ENCODE peak calls at places on chromosomes 13 and 19, in eight cellular contexts. L is fibroblast of lung, Z is neuronal stem cell, G is AG04450, K is fibroblast of mammary gland, I is ascending aorta, E is colonic mucosa, X is uterus. J is an unnamed sample.

GRCh38 chr19:4197625-4198466 is 15.4 kb downstream of the ANKRD24 start:
- DNase-seq in L (peak; percentile 2), Z (no peak), G (no peak), K (no peak), I (no peak), E (no peak), X (no peak), J (no peak)

GRCh38 chr19:42325896-42326771 is 699 bp downstream of the MEGF8 start:
- DNase-seq in L (no peak), Z (no peak), G (no peak), K (no peak), I (no peak), E (peak; percentile 29), X (no peak), J (peak; percentile 88)

GRCh38 chr19:3171894-3172679 is 6.5 kb upstream of the S1PR4 start:
- DNase-seq in L (no peak), Z (no peak), G (no peak), K (no peak), I (no peak), E (no peak), X (no peak), J (no peak)

GRCh38 chr19:58274771-58275199 is 4.0 kb upstream of the ZNF8 start:
- DNase-seq in L (peak; percentile 65), Z (no peak), G (no peak), K (peak; percentile 59), I (no peak), E (peak; percentile 28), X (no peak), J (no peak)

GRCh38 chr13:30725331-30726085 is 9.8 kb upstream of the ALOX5AP start:
- DNase-seq in L (peak; percentile 61), Z (no peak), G (no peak), K (peak; percentile 63), I (peak; percentile 54), E (no peak), X (no peak), J (no peak)

GRCh38 chr19:49895566-49896297 is 955 bp downstream of the IL4I1 start:
- DNase-seq in L (no peak), Z (no peak), G (no peak), K (no peak), I (no peak), E (no peak), X (no peak), J (no peak)

GRCh38 chr13:89937420-89937819 is 1410.1 kb upstream of the MIR17HG start:
- DNase-seq in L (no peak), Z (no peak), G (no peak), K (no peak), I (no peak), E (no peak), X (no peak), J (no peak)

GRCh38 chr19:45577111-45577905 is 7.3 kb downstream of the OPA3 start:
- DNase-seq in L (peak; percentile 96), Z (no peak), G (peak; percentile 80), K (peak; percentile 95), I (no peak), E (peak; percentile 70), X (no peak), J (no peak)

GRCh38 chr13:97298816-97299215 is 76.7 kb downstream of the MBNL2 start:
- DNase-seq in L (peak; percentile 51), Z (no peak), G (no peak), K (peak; percentile 35), I (no peak), E (no peak), X (no peak), J (no peak)

GRCh38 chr19:29048873-29049272 is 164.1 kb downstream of the UQCRFS1 start:
- DNase-seq in L (no peak), Z (no peak), G (no peak), K (no peak), I (no peak), E (no peak), X (no peak), J (peak; percentile 57)

GRCh38 chr19:31071157-31071855 is 277.9 kb downstream of the TSHZ3 start:
- DNase-seq in L (no peak), Z (no peak), G (no peak), K (no peak), I (no peak), E (peak; percentile 69), X (no peak), J (peak; percentile 21)

GRCh38 chr19:53019684-53020083 is 6.0 kb downstream of the ERVV-1 start:
- DNase-seq in L (no peak), Z (no peak), G (no peak), K (no peak), I (no peak), E (peak; percentile 27), X (no peak), J (no peak)

GRCh38 chr13:37023871-37024270 is 23.3 kb downstream of the EXOSC8 start:
- DNase-seq in L (peak; percentile 57), Z (no peak), G (no peak), K (peak; percentile 71), I (no peak), E (no peak), X (no peak), J (no peak)

GRCh38 chr13:23618341-23618740 is 48.1 kb downstream of the TNFRSF19 start:
- DNase-seq in L (peak; percentile 99), Z (no peak), G (peak; percentile 85), K (peak; percentile 98), I (no peak), E (no peak), X (no peak), J (no peak)

GRCh38 chr19:41528106-41528505 is 47.9 kb upstream of the CEACAM21 start:
- DNase-seq in L (no peak), Z (no peak), G (no peak), K (peak; percentile 9), I (no peak), E (no peak), X (no peak), J (no peak)

GRCh38 chr13:66138172-66138811 is 1091.8 kb downstream of the PCDH9 start:
- DNase-seq in L (no peak), Z (no peak), G (no peak), K (no peak), I (no peak), E (no peak), X (no peak), J (no peak)

GRCh38 chr13:43360911-43361605 is 337.7 kb downstream of the DNAJC15 start:
- DNase-seq in L (peak; percentile 63), Z (no peak), G (no peak), K (no peak), I (no peak), E (no peak), X (no peak), J (no peak)

GRCh38 chr19:55383279-55383788 is 758 bp downstream of the TMEM238 start:
- DNase-seq in L (no peak), Z (no peak), G (no peak), K (no peak), I (no peak), E (peak; percentile 36), X (no peak), J (no peak)

GRCh38 chr19:307111-307531 is 15.9 kb upstream of the PLPP2 start:
- DNase-seq in L (no peak), Z (no peak), G (no peak), K (no peak), I (no peak), E (no peak), X (peak; percentile 14), J (no peak)
- H3K4me3 ChIP-seq in L (no peak overlapping the region), Z (no peak overlapping the region), G (no peak overlapping the region), K (no peak overlapping the region), I (no peak overlapping the region), E (no peak overlapping the region), X (no peak overlapping the region), J (no peak overlapping the region)

GRCh38 chr19:21767065-21767800 is at the start of gene ZNF100:
- DNase-seq in L (peak; percentile 90), Z (peak; percentile 91), G (peak; percentile 82), K (peak; percentile 92), I (peak; percentile 96), E (peak; percentile 94), X (peak; percentile 91), J (peak; percentile 92)

GRCh38 chr19:21765151-21765550 is 2.2 kb downstream of the ZNF100 start:
- DNase-seq in L (peak; percentile 1), Z (no peak), G (no peak), K (peak; percentile 4), I (no peak), E (no peak), X (no peak), J (no peak)
- H3K4me3 ChIP-seq in L (no peak overlapping the region), Z (peak overlapping the region; percentile 16), G (no peak overlapping the region), K (no peak overlapping the region), I (no peak overlapping the region), E (no peak overlapping the region), X (no peak overlapping the region), J (no peak overlapping the region)

DNA sequence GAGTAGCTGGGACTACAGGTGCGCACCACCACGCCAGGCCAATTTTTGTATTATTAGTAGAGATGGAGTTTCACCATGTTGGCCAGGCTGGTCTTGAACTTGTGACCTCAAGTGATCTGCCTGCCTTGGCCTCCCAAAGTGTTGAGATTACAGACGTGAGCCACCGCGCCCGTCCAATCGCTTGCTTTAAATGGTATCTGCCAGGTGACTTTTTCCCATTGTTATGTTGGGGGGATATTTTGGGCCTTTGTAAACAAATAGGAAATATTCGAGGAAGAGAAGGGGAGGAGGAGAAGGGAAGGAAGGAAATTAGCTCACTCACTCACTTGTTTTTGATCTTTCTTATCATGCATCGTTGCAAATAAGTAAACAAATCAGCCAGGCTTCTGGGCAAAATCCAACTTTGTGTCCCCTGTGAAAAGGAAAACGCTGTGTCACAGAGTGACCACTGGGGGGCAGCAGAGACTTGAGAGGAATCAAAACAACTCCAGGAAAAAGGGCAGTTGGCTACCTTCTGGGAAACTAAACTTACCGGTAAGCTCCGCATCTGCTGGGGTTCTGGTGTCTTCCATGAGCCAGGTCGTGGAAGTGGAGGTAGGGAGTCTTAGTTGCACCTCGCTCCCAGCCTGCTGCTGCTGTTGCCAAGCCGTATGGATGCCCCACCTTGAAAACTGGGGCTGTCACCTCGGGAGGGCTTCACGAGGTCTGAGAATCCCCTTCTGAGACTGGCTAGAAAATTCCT is 9.3 kb upstream of the RANBP3 start:
- DNase-seq in L (peak; percentile 62), Z (peak; percentile 71), G (peak; percentile 51), K (peak; percentile 82), I (peak; percentile 84), E (peak; percentile 87), X (peak; percentile 85), J (peak; percentile 73)
- H3K4me3 ChIP-seq in L (peak overlapping the region; percentile 42), Z (no peak overlapping the region), G (peak overlapping the region; percentile 53), K (peak overlapping the region; percentile 39), I (peak overlapping the region; percentile 68), E (peak overlapping the region; percentile 12), X (peak overlapping the region; percentile 17), J (no peak overlapping the region)

DNA sequence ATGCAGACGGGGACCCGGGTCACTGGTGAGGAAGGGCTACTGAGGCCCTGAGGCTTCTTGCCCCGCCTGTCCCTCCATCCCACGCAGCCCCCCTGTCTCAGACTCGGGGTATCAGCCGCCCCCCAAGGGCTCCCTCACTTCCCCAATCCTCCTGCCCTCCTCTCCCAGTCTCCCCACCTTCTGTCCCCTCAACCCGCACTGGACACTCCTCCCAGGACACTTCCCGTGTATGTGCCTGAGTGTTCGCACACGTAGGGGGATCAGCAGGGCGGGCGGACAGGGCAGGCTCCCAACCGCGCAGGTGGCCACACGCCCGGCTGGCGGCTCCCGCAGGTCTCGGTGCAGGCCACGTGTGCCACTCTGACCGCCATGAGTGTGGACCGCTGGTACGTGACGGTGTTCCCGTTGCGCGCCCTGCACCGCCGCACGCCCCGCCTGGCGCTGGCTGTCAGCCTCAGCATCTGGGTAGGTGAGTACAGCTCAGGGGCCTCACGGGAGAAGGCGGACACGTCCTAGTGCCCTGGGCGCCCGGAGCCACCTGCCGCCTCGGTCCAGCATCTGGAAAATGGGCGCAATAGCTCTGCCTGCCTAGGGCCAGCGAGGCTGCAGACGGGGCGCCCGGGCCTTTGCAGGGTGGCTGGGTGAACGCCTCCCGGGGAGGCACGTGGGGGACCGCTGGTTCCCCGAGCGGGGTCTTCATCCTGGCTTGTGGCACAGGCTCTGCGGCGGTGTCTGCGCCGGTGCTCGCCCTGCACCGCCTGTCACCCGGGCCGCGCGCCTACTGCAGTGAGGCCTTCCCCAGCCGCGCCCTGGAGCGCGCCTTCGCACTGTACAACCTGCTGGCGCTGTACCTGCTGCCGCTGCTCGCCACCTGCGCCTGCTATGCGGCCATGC is 2.3 kb downstream of the KISS1R start:
- DNase-seq in L (no peak), Z (no peak), G (no peak), K (no peak), I (no peak), E (no peak), X (no peak), J (no peak)
- H3K4me3 ChIP-seq in L (no peak overlapping the region), Z (peak overlapping the region; percentile 59), G (no peak overlapping the region), K (no peak overlapping the region), I (peak overlapping the region; percentile 43), E (peak overlapping the region; percentile 19), X (no peak overlapping the region), J (no peak overlapping the region)